ENCODE peak calls at places on chromosomes 5 and 9, in ten cellular contexts. E is GM10248; H is H9; D is naive thymus-derived CD4-positive, alpha-beta T cell; Y is activated CD4-positive, alpha-beta T cell treated with anti-CD3 and anti-CD28 coated beads, Interleukin-2, amount 50 U/mL, for 1 hour; L is keratinocyte; S is neural progenitor cell; M is HS-27A; N is EL; C is dermis blood vessel endothelial cell. Q is an unnamed sample.

GRCh38 chr5:73104326-73104725 is 16.0 kb upstream of the TMEM171 start:
- DNase-seq in E (no peak), H (no peak), D (no peak), Y (no peak), L (no peak), S (peak), M (no peak), N (no peak), C (no peak), Q (no peak)

GRCh38 chr5:84450617-84451414 is 66.1 kb upstream of the EDIL3 start:
- DNase-seq in E (peak), H (no peak), D (no peak), Y (no peak), L (no peak), S (no peak), M (no peak), N (no peak), C (peak), Q (no peak)

GRCh38 chr5:43121565-43122484 is 1.1 kb downstream of the ZNF131 start:
- DNase-seq in E (peak), H (no peak), D (no peak), Y (peak), L (no peak), S (no peak), M (peak), N (peak), C (peak), Q (peak)

GRCh38 chr9:77488439-77489126 is 159.5 kb downstream of the GNA14 start:
- DNase-seq in E (no peak), H (peak), D (no peak), Y (no peak), L (no peak), S (peak), M (no peak), N (peak), C (peak), Q (no peak)

GRCh38 chr5:96718635-96719077 is 56.5 kb downstream of the CAST start:
- DNase-seq in E (no peak), H (no peak), D (no peak), Y (no peak), L (peak), S (no peak), M (no peak), N (no peak), C (peak), Q (no peak)

GRCh38 chr9:91143642-91144041 is 218.1 kb downstream of the AUH start:
- DNase-seq in E (no peak), H (no peak), D (no peak), Y (no peak), L (no peak), S (no peak), M (no peak), N (no peak), C (no peak), Q (no peak)

GRCh38 chr5:55636177-55636576 is 75.9 kb downstream of the SLC38A9 start:
- DNase-seq in E (no peak), H (no peak), D (no peak), Y (no peak), L (no peak), S (no peak), M (no peak), N (no peak), C (no peak), Q (no peak)

GRCh38 chr5:135345945-135346731 is 52.9 kb downstream of the MACROH2A1 start:
- DNase-seq in E (no peak), H (no peak), D (no peak), Y (no peak), L (no peak), S (no peak), M (no peak), N (no peak), C (no peak), Q (no peak)

GRCh38 chr5:83476470-83476817 is 4.9 kb downstream of the VCAN start:
- DNase-seq in E (no peak), H (no peak), D (no peak), Y (no peak), L (no peak), S (no peak), M (no peak), N (no peak), C (no peak), Q (no peak)

GRCh38 chr5:31638748-31639418 is at the start of gene PDZD2:
- DNase-seq in E (peak), H (peak), D (peak), Y (peak), L (no peak), S (peak), M (peak), N (peak), C (peak), Q (peak)